ENCODE peak calls at places on chromosome 16, in eight cellular contexts. D, P, Y, J, Q, V, U and C are unnamed samples.

GRCh38 chr16:19115148-19116021 is 1.6 kb downstream of the ITPRIPL2 start:
- DNase-seq in V (no peak), Y (peak), D (no peak), U (no peak), Q (peak), J (no peak), P (no peak), C (no peak)

GRCh38 chr16:19410435-19411153 is 7.1 kb upstream of the TMC5 start:
- DNase-seq in Y (peak), D (no peak), P (no peak), U (no peak), V (peak), Q (peak), J (peak), C (peak)

GRCh38 chr16:79644977-79645667 is 44.6 kb upstream of the MAF start:
- DNase-seq in D (no peak), V (no peak), P (no peak), Y (no peak), J (no peak), Q (no peak), U (peak), C (no peak)

GRCh38 chr16:15529673-15530072 is 95.3 kb downstream of the BMERB1 start:
- DNase-seq in Y (no peak), Q (no peak), P (no peak), U (no peak), J (no peak), V (no peak), D (no peak), C (no peak)

GRCh38 chr16:2988590-2989099 is 8.4 kb upstream of the PKMYT1 start:
- DNase-seq in Y (no peak), U (no peak), D (no peak), Q (peak), V (no peak), P (no peak), J (no peak), C (no peak)

GRCh38 chr16:59614466-59615240 is 880.5 kb upstream of the GOT2 start:
- DNase-seq in P (no peak), Y (no peak), J (no peak), Q (no peak), D (no peak), U (no peak), V (no peak), C (no peak)

GRCh38 chr16:30628628-30629342 is 18.6 kb upstream of the ZNF689 start:
- DNase-seq in Q (peak), P (peak), V (peak), Y (peak), D (peak), U (no peak), J (peak), C (peak)

GRCh38 chr16:7867831-7868230 is 535.2 kb downstream of the RBFOX1 start:
- DNase-seq in D (no peak), J (no peak), U (no peak), P (no peak), Q (no peak), V (no peak), Y (no peak), C (no peak)

GRCh38 chr16:21950782-21951521 is 2.2 kb upstream of the UQCRC2 start:
- DNase-seq in D (peak), P (peak), V (peak), U (no peak), Y (no peak), Q (peak), J (peak), C (peak)

GRCh38 chr16:86227801-86228200 is 282.5 kb upstream of the FOXF1 start:
- DNase-seq in D (peak), P (peak), Y (no peak), Q (no peak), V (no peak), U (peak), J (no peak), C (no peak)

GRCh38 chr16:89322381-89323119 is 105.0 kb downstream of the ZNF778 start:
- DNase-seq in Y (no peak), J (peak), U (no peak), V (no peak), Q (peak), P (peak), D (peak), C (no peak)

GRCh38 chr16:75519175-75519574 is 16.7 kb downstream of the CHST5 start:
- DNase-seq in U (no peak), V (no peak), P (no peak), D (no peak), Q (no peak), J (no peak), Y (no peak), C (no peak)

GRCh38 chr16:65117701-65118448 is 4.0 kb downstream of the CDH11 start:
- DNase-seq in D (peak), U (peak), P (peak), Y (peak), J (peak), Q (peak), V (peak), C (peak)

GRCh38 chr16:49631521-49632041 is 224.3 kb downstream of the ZNF423 start:
- DNase-seq in Q (no peak), U (peak), P (no peak), D (peak), J (no peak), V (no peak), Y (no peak), C (no peak)

GRCh38 chr16:54437361-54437760 is 150.8 kb upstream of the IRX3 start:
- DNase-seq in U (no peak), Q (no peak), Y (no peak), D (no peak), P (no peak), V (no peak), J (no peak), C (no peak)

GRCh38 chr16:57067347-57067746 is 25.0 kb upstream of the CPNE2 start:
- DNase-seq in D (no peak), J (no peak), Q (no peak), U (no peak), V (no peak), P (no peak), Y (no peak), C (no peak)

GRCh38 chr16:679808-680624 is at the start of gene STUB1:
- DNase-seq in Q (peak), P (peak), Y (peak), J (peak), V (peak), D (peak), U (no peak), C (peak)

GRCh38 chr16:23423496-23424049 is 29.4 kb downstream of the COG7 start:
- DNase-seq in P (peak), Q (no peak), D (peak), U (peak), V (peak), Y (peak), J (peak), C (peak)

GRCh38 chr16:86231996-86232350 is 278.4 kb upstream of the FOXF1 start:
- DNase-seq in V (no peak), D (no peak), Y (no peak), Q (no peak), P (no peak), U (no peak), J (no peak), C (no peak)

GRCh38 chr16:81669473-81670350 is 109.4 kb upstream of the PLCG2 start:
- DNase-seq in P (no peak), V (no peak), J (no peak), Y (no peak), D (no peak), Q (no peak), U (no peak), C (no peak)

GRCh38 chr16:79580465-79581200 is 19.9 kb downstream of the MAF start:
- DNase-seq in Q (no peak), P (no peak), J (no peak), D (no peak), U (no peak), V (no peak), Y (no peak), C (no peak)

GRCh38 chr16:28910046-28911031 is 14.7 kb downstream of the RABEP2 start:
- DNase-seq in J (no peak), D (no peak), P (peak), Y (no peak), V (no peak), Q (peak), U (no peak), C (no peak)